ENCODE peak calls at places on chromosomes 4 and X, in six cellular contexts. G is left ventricle myocardium inferior, P is tibial artery, I is lung, B is upper lobe of right lung, M is esophagus muscularis mucosa. X is an unnamed sample.

GRCh38 chrX:136519069-136519468 is 12.9 kb upstream of the VGLL1 start:
- DNase-seq in P (no peak), B (no peak), G (no peak), M (no peak), I (no peak), X (no peak)

GRCh38 chrX:8873956-8874355 is 72.8 kb upstream of the FAM9A start:
- DNase-seq in P (no peak), B (no peak), M (no peak), I (no peak), G (no peak), X (no peak)

GRCh38 chrX:123481908-123482873 is 250.7 kb downstream of the THOC2 start:
- DNase-seq in B (no peak), P (no peak), M (no peak), G (no peak), I (no peak), X (no peak)

GRCh38 chr4:71294301-71294700 is 44.5 kb upstream of the SLC4A4 start:
- DNase-seq in M (no peak), I (no peak), P (no peak), G (no peak), B (no peak), X (no peak)

GRCh38 chrX:133921764-133922389 is 63.5 kb downstream of the GPC3 start:
- DNase-seq in P (no peak), G (peak; percentile 14), B (peak; percentile 64), I (peak; percentile 33), M (no peak), X (no peak)

GRCh38 chrX:80765226-80765625 is 44.5 kb downstream of the BRWD3 start:
- DNase-seq in B (no peak), M (no peak), I (no peak), G (no peak), P (no peak), X (no peak)

GRCh38 chrX:119155416-119156035 is 27.9 kb upstream of the KIAA1210 start:
- DNase-seq in M (no peak), P (no peak), B (no peak), G (no peak), I (no peak), X (peak; percentile 30)

GRCh38 chr4:36039031-36039430 is 205.3 kb downstream of the ARAP2 start:
- DNase-seq in I (no peak), G (no peak), M (no peak), B (no peak), P (no peak), X (no peak)

GRCh38 chr4:4344915-4345527 is 41.9 kb upstream of the NSG1 start:
- DNase-seq in G (no peak), I (no peak), B (no peak), P (no peak), M (no peak), X (no peak)

GRCh38 chrX:11908371-11908770 is 150.3 kb downstream of the MSL3 start:
- DNase-seq in I (no peak), M (no peak), B (no peak), G (no peak), P (no peak), X (no peak)

GRCh38 chr4:140078366-140078765 is 75.6 kb downstream of the MAML3 start:
- DNase-seq in P (peak; percentile 37), B (no peak), G (peak; percentile 36), M (no peak), I (no peak), X (peak; percentile 41)

GRCh38 chr4:75685546-75686189 is 12.5 kb upstream of the G3BP2 start:
- DNase-seq in B (no peak), M (no peak), G (no peak), I (no peak), P (no peak), X (no peak)

GRCh38 chrX:150365953-150366911 is 3.1 kb downstream of the MAMLD1 start:
- DNase-seq in P (peak; percentile 78), I (peak; percentile 31), B (peak; percentile 60), M (no peak), G (peak; percentile 48), X (peak; percentile 54)

GRCh38 chr4:14787894-14788293 is 214.4 kb upstream of the CPEB2 start:
- DNase-seq in G (no peak), P (no peak), M (no peak), I (no peak), B (no peak), X (no peak)

GRCh38 chr4:81211956-81212355 is 3.1 kb downstream of the PRKG2 start:
- DNase-seq in I (no peak), B (no peak), G (no peak), M (no peak), P (no peak), X (no peak)

GRCh38 chr4:127540497-127541026 is 92.2 kb upstream of the INTU start:
- DNase-seq in B (no peak), M (no peak), G (no peak), P (no peak), I (no peak), X (no peak)

GRCh38 chrX:114841051-114841450 is 176.4 kb downstream of the IL13RA2 start:
- DNase-seq in P (no peak), B (no peak), I (no peak), G (no peak), M (no peak), X (no peak)

GRCh38 chr4:116180056-116180690 is 905.2 kb downstream of the TRAM1L1 start:
- DNase-seq in B (no peak), G (no peak), I (no peak), P (no peak), M (no peak), X (no peak)

GRCh38 chr4:134544303-134544761 is 342.7 kb upstream of the PABPC4L start:
- DNase-seq in G (no peak), I (no peak), B (no peak), M (no peak), P (no peak), X (no peak)

GRCh38 chr4:117491531-117491930 is 406.2 kb upstream of the TRAM1L1 start:
- DNase-seq in G (no peak), P (no peak), M (no peak), I (no peak), B (no peak), X (no peak)

GRCh38 chrX:10047631-10048030 is 80.5 kb downstream of the CLDN34 start:
- DNase-seq in G (no peak), I (no peak), M (no peak), B (no peak), P (no peak), X (no peak)

GRCh38 chr4:1385373-1386340 is 20.6 kb downstream of the NKX1-1 start:
- DNase-seq in P (no peak), G (peak; percentile 9), B (peak; percentile 42), I (no peak), M (no peak), X (no peak)

GRCh38 chr4:179465131-179465797 is 2023.0 kb upstream of the AGA start:
- DNase-seq in B (no peak), P (no peak), M (no peak), G (no peak), I (no peak), X (no peak)

GRCh38 chr4:38190717-38191178 is 230.6 kb downstream of the PTTG2 start:
- DNase-seq in P (peak; percentile 34), B (no peak), I (no peak), G (peak; percentile 47), M (no peak), X (no peak)

GRCh38 chrX:69027181-69028005 is 137.9 kb downstream of the PJA1 start:
- DNase-seq in M (peak; percentile 57), I (peak; percentile 26), B (no peak), G (no peak), P (no peak), X (no peak)

GRCh38 chrX:34653811-34654210 is 3.3 kb downstream of the TMEM47 start:
- DNase-seq in B (no peak), P (no peak), M (no peak), I (no peak), G (no peak), X (no peak)

GRCh38 chrX:24956828-24957227 is 58.9 kb downstream of the ARX start:
- DNase-seq in M (no peak), G (no peak), B (no peak), I (no peak), P (no peak), X (no peak)

GRCh38 chr4:152188801-152189200 is 347.1 kb downstream of the FBXW7 start:
- DNase-seq in B (no peak), M (no peak), P (no peak), I (no peak), G (no peak), X (no peak)

GRCh38 chr4:48015216-48015615 is 1.3 kb downstream of the CNGA1 start:
- DNase-seq in G (no peak), M (no peak), I (no peak), B (no peak), P (no peak), X (no peak)

GRCh38 chrX:52933213-52933612 is 25.1 kb downstream of the FAM156A start:
- DNase-seq in B (no peak), P (no peak), G (no peak), M (no peak), I (no peak), X (no peak)
- H3K4me3 ChIP-seq in B (no peak overlapping the region), P (no peak overlapping the region), G (no peak overlapping the region), M (no peak overlapping the region), I (no peak overlapping the region), X (no peak overlapping the region)

GRCh38 chr4:69321153-69321729 is 41.0 kb downstream of the UGT2B28 start:
- DNase-seq in B (peak; percentile 52), P (no peak), G (no peak), M (no peak), I (no peak), X (no peak)
- H3K4me3 ChIP-seq in B (no peak overlapping the region), P (no peak overlapping the region), G (no peak overlapping the region), M (no peak overlapping the region), I (no peak overlapping the region), X (no peak overlapping the region)

GRCh38 chr4:56238251-56238650 is 149.0 kb downstream of the AASDH start:
- DNase-seq in I (no peak), G (no peak), P (no peak), B (no peak), M (peak; percentile 91), X (no peak)

GRCh38 chr4:56244681-56245080 is 142.6 kb downstream of the AASDH start:
- DNase-seq in G (no peak), I (no peak), P (no peak), M (peak; percentile 64), B (no peak), X (no peak)

GRCh38 chr4:56241500-56241899 is 145.8 kb downstream of the AASDH start:
- DNase-seq in I (no peak), G (no peak), P (no peak), B (no peak), M (peak; percentile 42), X (no peak)

GRCh38 chr4:56243107-56243506 is 144.2 kb downstream of the AASDH start:
- DNase-seq in M (peak; percentile 26), G (no peak), B (no peak), P (no peak), I (no peak), X (no peak)

GRCh38 chr4:56240554-56241190 is 146.6 kb downstream of the AASDH start:
- DNase-seq in M (peak; percentile 70), G (no peak), I (no peak), P (no peak), B (no peak), X (no peak)
- H3K4me3 ChIP-seq in M (no peak overlapping the region), G (no peak overlapping the region), I (no peak overlapping the region), P (no peak overlapping the region), B (no peak overlapping the region), X (no peak overlapping the region)

DNA sequence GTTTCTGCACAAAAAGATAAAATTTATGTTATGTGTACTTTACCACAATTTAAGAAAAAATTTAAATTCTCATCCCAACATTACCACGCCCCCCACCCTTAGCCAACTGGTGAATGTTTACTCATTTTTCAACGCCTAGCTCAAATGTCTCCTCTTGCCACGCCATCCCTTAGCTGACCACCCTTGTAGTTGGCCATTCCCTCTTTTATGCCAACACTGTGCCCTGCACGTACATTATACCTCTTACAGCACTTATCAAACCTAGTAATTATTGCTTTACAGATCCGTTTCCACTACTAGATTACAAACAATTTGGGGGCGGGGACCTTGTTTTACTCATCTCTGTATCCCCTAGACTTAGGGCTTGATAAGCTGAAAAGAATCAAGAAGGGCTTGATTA is 644 bp downstream of the ERCC6L start:
- DNase-seq in P (no peak), M (no peak), B (no peak), I (no peak), G (no peak), X (no peak)
- H3K4me3 ChIP-seq in P (no peak overlapping the region), M (peak overlapping the region; percentile 40), B (no peak overlapping the region), I (no peak overlapping the region), G (no peak overlapping the region), X (no peak overlapping the region)